ENCODE peak calls at places on chromosomes 11 and 22, in six cellular contexts. One of them, this sample, is unnamed.

GRCh38 chr22:38412435-38413084 is 42.4 kb downstream of the KCNJ4 start:
- DNase-seq in heart left ventricle: no peak
- DNase-seq in body of pancreas: peak
- DNase-seq in erythroblast: peak
- DNase-seq in ovary: peak
- DNase-seq in testis: peak
- DNase-seq in this sample: no peak

GRCh38 chr11:118010738-118011461 is 24.7 kb downstream of the IL10RA start:
- DNase-seq in ovary: no peak
- DNase-seq in erythroblast: no peak
- DNase-seq in heart left ventricle: peak
- DNase-seq in body of pancreas: no peak
- DNase-seq in testis: peak
- DNase-seq in this sample: peak

GRCh38 chr11:69343401-69344321 is 49.7 kb downstream of the MYEOV start:
- DNase-seq in heart left ventricle: no peak
- DNase-seq in erythroblast: no peak
- DNase-seq in testis: no peak
- DNase-seq in body of pancreas: no peak
- DNase-seq in ovary: no peak
- DNase-seq in this sample: no peak

GRCh38 chr11:33633251-33634003 is 67.2 kb downstream of the C11orf91 start:
- DNase-seq in heart left ventricle: no peak
- DNase-seq in body of pancreas: no peak
- DNase-seq in erythroblast: no peak
- DNase-seq in testis: no peak
- DNase-seq in ovary: no peak
- DNase-seq in this sample: no peak

GRCh38 chr11:62577046-62577708 is 3.5 kb upstream of the EEF1G start:
- DNase-seq in heart left ventricle: no peak
- DNase-seq in testis: no peak
- DNase-seq in ovary: no peak
- DNase-seq in erythroblast: no peak
- DNase-seq in body of pancreas: peak
- DNase-seq in this sample: no peak

GRCh38 chr11:35321111-35321510 is 98.2 kb downstream of the SLC1A2 start:
- DNase-seq in testis: no peak
- DNase-seq in heart left ventricle: no peak
- DNase-seq in ovary: no peak
- DNase-seq in erythroblast: peak
- DNase-seq in body of pancreas: no peak
- DNase-seq in this sample: no peak

GRCh38 chr11:72446929-72447753 is 12.8 kb upstream of the CLPB start:
- DNase-seq in body of pancreas: no peak
- DNase-seq in erythroblast: peak
- DNase-seq in heart left ventricle: no peak
- DNase-seq in testis: no peak
- DNase-seq in ovary: no peak
- DNase-seq in this sample: no peak

GRCh38 chr22:30572840-30573593 is 1.4 kb downstream of the GAL3ST1 start:
- DNase-seq in erythroblast: no peak
- DNase-seq in body of pancreas: peak
- DNase-seq in heart left ventricle: no peak
- DNase-seq in ovary: no peak
- DNase-seq in testis: no peak
- DNase-seq in this sample: no peak

GRCh38 chr22:43917523-43917922 is 6.1 kb upstream of the PNPLA3 start:
- DNase-seq in heart left ventricle: no peak
- DNase-seq in body of pancreas: no peak
- DNase-seq in ovary: no peak
- DNase-seq in erythroblast: no peak
- DNase-seq in testis: no peak
- DNase-seq in this sample: no peak

GRCh38 chr11:119316017-119316728 is 757 bp downstream of the MCAM start:
- DNase-seq in erythroblast: no peak
- DNase-seq in testis: no peak
- DNase-seq in ovary: no peak
- DNase-seq in body of pancreas: peak
- DNase-seq in heart left ventricle: peak
- DNase-seq in this sample: no peak

DNA sequence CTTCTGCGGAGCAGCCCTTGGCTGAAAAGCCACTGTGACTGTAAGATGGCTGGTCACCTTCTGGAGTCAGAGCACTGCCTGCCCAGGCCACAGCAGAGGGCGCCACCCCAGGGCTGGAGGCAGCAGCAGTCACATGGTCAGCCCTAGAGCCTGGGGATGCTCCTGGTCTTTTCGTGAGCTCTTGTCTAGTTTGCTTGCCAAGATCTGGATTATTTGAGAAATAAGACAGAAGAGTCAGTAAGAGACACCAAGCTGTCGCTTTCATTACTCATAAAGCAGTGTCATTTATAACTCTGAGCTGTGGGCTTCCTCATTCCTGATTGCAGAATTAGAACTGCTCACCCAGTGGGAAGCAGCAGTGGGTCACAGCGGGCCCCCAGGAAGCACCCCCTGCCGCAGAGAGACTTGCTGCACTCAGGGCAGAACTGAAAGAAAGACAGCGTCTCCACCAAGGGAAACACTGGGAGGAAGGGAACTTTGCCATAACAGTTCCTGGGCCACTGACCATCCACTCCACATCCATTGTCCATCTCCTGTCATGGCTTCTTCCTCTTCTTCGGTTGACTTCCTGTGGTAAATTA is 56.7 kb downstream of the PPP6R2 start:
- DNase-seq in body of pancreas: peak
- DNase-seq in ovary: no peak
- DNase-seq in testis: peak
- DNase-seq in erythroblast: peak
- DNase-seq in heart left ventricle: peak
- DNase-seq in this sample: peak
- TF ChIP-seq POLR2A in body of pancreas: no peak
- TF ChIP-seq POLR2A in ovary: no peak
- TF ChIP-seq POLR2A in testis: no peak
- TF ChIP-seq POLR2A in erythroblast: no peak
- TF ChIP-seq POLR2A in heart left ventricle: no peak
- TF ChIP-seq POLR2A in this sample: no peak

GRCh38 chr22:19036523-19037273 is 85.5 kb downstream of the DGCR2 start:
- DNase-seq in heart left ventricle: peak
- DNase-seq in ovary: no peak
- DNase-seq in testis: no peak
- DNase-seq in erythroblast: no peak
- DNase-seq in body of pancreas: no peak
- DNase-seq in this sample: no peak

GRCh38 chr22:19036229-19036522 is 86.0 kb downstream of the DGCR2 start:
- DNase-seq in body of pancreas: no peak
- DNase-seq in ovary: no peak
- DNase-seq in erythroblast: no peak
- DNase-seq in testis: no peak
- DNase-seq in heart left ventricle: no peak
- DNase-seq in this sample: no peak

GRCh38 chr22:19038164-19038546 is 84.1 kb downstream of the DGCR2 start:
- DNase-seq in testis: no peak
- DNase-seq in erythroblast: no peak
- DNase-seq in body of pancreas: no peak
- DNase-seq in heart left ventricle: peak
- DNase-seq in ovary: no peak
- DNase-seq in this sample: no peak

GRCh38 chr22:19037282-19038163 is 84.7 kb downstream of the DGCR2 start:
- DNase-seq in body of pancreas: no peak
- DNase-seq in heart left ventricle: peak
- DNase-seq in testis: no peak
- DNase-seq in ovary: no peak
- DNase-seq in erythroblast: no peak
- DNase-seq in this sample: no peak

DNA sequence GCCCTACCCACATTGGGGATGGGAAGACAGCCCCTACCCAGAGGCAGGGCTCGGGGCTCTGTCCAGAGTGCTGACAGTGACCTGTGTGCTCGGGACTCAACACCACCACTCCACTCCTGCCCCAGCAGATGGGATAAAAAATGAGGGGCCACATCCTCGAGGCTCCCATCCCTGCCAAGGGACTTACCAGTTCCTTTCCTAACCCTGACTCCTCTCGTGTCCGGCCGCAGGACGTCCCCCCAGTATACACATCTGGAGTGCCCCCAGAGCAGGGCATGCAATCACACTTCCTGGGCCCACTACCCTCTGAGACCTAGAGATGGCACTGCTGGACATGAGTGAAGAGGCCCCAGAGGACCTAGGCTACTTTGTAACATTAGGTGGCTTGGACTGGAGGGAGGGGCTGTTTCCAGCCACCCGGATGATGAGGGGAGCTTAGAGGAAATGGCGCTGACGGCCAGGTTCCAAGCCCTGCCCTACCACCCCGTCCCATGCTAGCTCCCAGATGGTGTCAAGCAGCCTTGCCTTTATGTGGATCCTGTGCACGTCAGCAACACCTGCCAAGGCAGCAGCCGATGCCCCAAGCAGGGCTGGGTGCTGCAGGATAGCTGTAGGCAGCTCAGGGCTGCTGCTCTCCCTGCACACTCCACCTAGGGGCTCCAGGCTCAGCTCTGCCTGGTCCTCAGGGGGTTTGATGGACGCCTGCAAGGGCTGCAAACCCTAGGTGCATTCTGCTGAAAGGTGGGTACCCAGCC is 86.6 kb downstream of the DGCR2 start:
- DNase-seq in testis: no peak
- DNase-seq in heart left ventricle: no peak
- DNase-seq in body of pancreas: no peak
- DNase-seq in ovary: no peak
- DNase-seq in erythroblast: no peak
- DNase-seq in this sample: no peak
- TF ChIP-seq POLR2A in testis: no peak
- TF ChIP-seq POLR2A in heart left ventricle: no peak
- TF ChIP-seq POLR2A in body of pancreas: no peak
- TF ChIP-seq POLR2A in ovary: no peak
- TF ChIP-seq POLR2A in erythroblast: no peak
- TF ChIP-seq POLR2A in this sample: no peak

GRCh38 chr11:122813176-122813917 is 25.0 kb upstream of the CRTAM start:
- DNase-seq in erythroblast: no peak
- DNase-seq in testis: no peak
- DNase-seq in body of pancreas: no peak
- DNase-seq in ovary: no peak
- DNase-seq in heart left ventricle: no peak
- DNase-seq in this sample: no peak
- TF ChIP-seq POLR2A in erythroblast: no peak
- TF ChIP-seq POLR2A in testis: no peak
- TF ChIP-seq POLR2A in body of pancreas: no peak
- TF ChIP-seq POLR2A in ovary: no peak
- TF ChIP-seq POLR2A in heart left ventricle: no peak
- TF ChIP-seq POLR2A in this sample: no peak

GRCh38 chr11:47852053-47852452 is 3.9 kb upstream of the NUP160 start:
- DNase-seq in heart left ventricle: no peak
- DNase-seq in testis: no peak
- DNase-seq in ovary: no peak
- DNase-seq in erythroblast: no peak
- DNase-seq in body of pancreas: no peak
- DNase-seq in this sample: no peak

GRCh38 chr11:47847892-47848635 is at the start of gene NUP160:
- DNase-seq in body of pancreas: peak
- DNase-seq in erythroblast: peak
- DNase-seq in testis: peak
- DNase-seq in ovary: peak
- DNase-seq in heart left ventricle: peak
- DNase-seq in this sample: peak

GRCh38 chr11:47847537-47847891 is 636 bp downstream of the NUP160 start:
- DNase-seq in body of pancreas: no peak
- DNase-seq in testis: no peak
- DNase-seq in erythroblast: no peak
- DNase-seq in heart left ventricle: no peak
- DNase-seq in ovary: no peak
- DNase-seq in this sample: no peak

GRCh38 chr11:47848636-47849155 is 546 bp upstream of the NUP160 start:
- DNase-seq in testis: no peak
- DNase-seq in heart left ventricle: no peak
- DNase-seq in ovary: no peak
- DNase-seq in erythroblast: no peak
- DNase-seq in body of pancreas: no peak
- DNase-seq in this sample: no peak

GRCh38 chr11:47850337-47850736 is 2.2 kb upstream of the NUP160 start:
- DNase-seq in body of pancreas: no peak
- DNase-seq in ovary: no peak
- DNase-seq in erythroblast: no peak
- DNase-seq in testis: no peak
- DNase-seq in heart left ventricle: no peak
- DNase-seq in this sample: no peak
- TF ChIP-seq POLR2A in body of pancreas: no peak
- TF ChIP-seq POLR2A in ovary: no peak
- TF ChIP-seq POLR2A in erythroblast: no peak
- TF ChIP-seq POLR2A in testis: no peak
- TF ChIP-seq POLR2A in heart left ventricle: no peak
- TF ChIP-seq POLR2A in this sample: no peak

DNA sequence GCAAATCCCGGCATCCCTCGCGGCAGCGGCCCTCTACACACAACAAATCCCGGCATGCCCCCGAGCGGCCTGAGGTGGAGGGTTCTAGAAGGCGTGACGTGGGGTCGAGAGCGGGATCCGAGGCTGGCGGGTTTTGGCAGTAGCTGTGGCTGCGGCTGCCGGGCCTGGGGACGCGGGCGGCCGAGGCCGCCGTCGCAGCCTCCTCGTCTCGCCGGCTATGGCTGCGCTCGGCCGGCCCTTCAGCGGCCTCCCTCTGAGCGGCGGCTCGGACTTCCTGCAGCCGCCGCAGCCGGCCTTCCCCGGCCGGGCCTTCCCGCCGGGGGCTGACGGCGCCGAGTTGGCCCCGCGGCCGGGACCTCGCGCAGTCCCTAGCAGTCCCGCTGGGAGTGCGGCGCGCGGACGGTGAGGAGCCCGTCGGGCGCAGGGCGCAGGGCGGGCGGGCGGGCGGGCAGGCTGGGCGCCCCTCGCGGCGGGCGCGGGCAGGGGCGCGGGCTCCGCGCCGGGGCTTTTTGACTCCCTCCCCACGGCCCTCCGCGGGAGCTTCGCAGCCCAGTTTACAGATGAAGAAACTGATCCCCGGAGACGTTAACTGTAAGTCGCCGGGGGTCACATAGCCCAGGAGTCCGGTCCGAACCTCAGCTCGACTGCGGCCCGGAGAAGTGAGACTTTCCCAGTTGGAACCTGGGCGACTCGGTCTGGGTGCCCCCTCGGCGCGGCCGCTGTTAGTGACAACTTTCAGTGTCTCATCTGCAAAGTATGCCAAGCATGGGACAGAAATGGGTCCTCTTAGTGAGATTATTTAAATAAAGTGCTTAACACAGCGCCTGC is at the start of gene CCDC117:
- DNase-seq in testis: peak
- DNase-seq in heart left ventricle: peak
- DNase-seq in erythroblast: peak
- DNase-seq in ovary: peak
- DNase-seq in body of pancreas: peak
- DNase-seq in this sample: peak
- TF ChIP-seq POLR2A in testis: peak
- TF ChIP-seq POLR2A in heart left ventricle: peak
- TF ChIP-seq POLR2A in erythroblast: peak
- TF ChIP-seq POLR2A in ovary: peak
- TF ChIP-seq POLR2A in body of pancreas: peak
- TF ChIP-seq POLR2A in this sample: peak

GRCh38 chr11:116499396-116500001 is 273.3 kb downstream of the BUD13 start:
- DNase-seq in erythroblast: peak
- DNase-seq in ovary: no peak
- DNase-seq in heart left ventricle: peak
- DNase-seq in testis: peak
- DNase-seq in body of pancreas: peak
- DNase-seq in this sample: peak
- TF ChIP-seq POLR2A in erythroblast: no peak
- TF ChIP-seq POLR2A in ovary: no peak
- TF ChIP-seq POLR2A in heart left ventricle: no peak
- TF ChIP-seq POLR2A in testis: no peak
- TF ChIP-seq POLR2A in body of pancreas: no peak
- TF ChIP-seq POLR2A in this sample: no peak

This sample was measured in gastrocnemius medialis.